ENCODE peak calls at places on chromosomes 1 and 21, in five cellular contexts. K is nucleus accumbens, Y is left cardiac atrium, L is epithelial cell of esophagus, U is NCI-H69. A is an unnamed sample.

GRCh38 chr1:21616372-21616771 is 52.8 kb downstream of the RAP1GAP start:
- DNase-seq in K (no peak), Y (no peak), L (no peak), U (no peak), A (no peak)

GRCh38 chr1:206110820-206111219 is 6.4 kb downstream of the AVPR1B start:
- DNase-seq in K (no peak), Y (no peak), L (no peak), U (no peak), A (no peak)

GRCh38 chr21:23247334-23247733 is 2249.1 kb downstream of the NCAM2 start:
- DNase-seq in K (no peak), Y (no peak), L (no peak), U (no peak), A (no peak)

GRCh38 chr1:109197163-109198042 is 16.3 kb upstream of the SARS1 start:
- DNase-seq in K (no peak), Y (peak), L (peak), U (no peak), A (no peak)

GRCh38 chr1:187959062-187959461 is 1130.3 kb downstream of the PLA2G4A start:
- DNase-seq in K (no peak), Y (no peak), L (no peak), U (no peak), A (no peak)

GRCh38 chr1:84830136-84830535 is 62.9 kb downstream of the LPAR3 start:
- DNase-seq in K (no peak), Y (no peak), L (no peak), U (peak), A (no peak)

GRCh38 chr1:230066466-230067404 is at the start of gene GALNT2:
- DNase-seq in K (peak), Y (peak), L (peak), U (peak), A (peak)

GRCh38 chr21:39071623-39072214 is 111.5 kb downstream of the PSMG1 start:
- DNase-seq in K (no peak), Y (no peak), L (no peak), U (no peak), A (no peak)